ENCODE peak calls at places on chromosome 4, in four cellular contexts. One of them, this sample, is unnamed.

GRCh38 chr4:154332681-154333421 is 158.7 kb downstream of the DCHS2 start:
- DNase-seq in aorta: no peak
- DNase-seq in AG08395: no peak
- DNase-seq in CD8-positive, alpha-beta T cell: peak
- DNase-seq in this sample: peak

GRCh38 chr4:40621592-40622512 is 7.8 kb downstream of the RBM47 start:
- DNase-seq in CD8-positive, alpha-beta T cell: no peak
- DNase-seq in aorta: peak
- DNase-seq in AG08395: peak
- DNase-seq in this sample: peak

GRCh38 chr4:26320159-26320452 is 708 bp upstream of the RBPJ start:
- DNase-seq in AG08395: no peak
- DNase-seq in CD8-positive, alpha-beta T cell: peak
- DNase-seq in aorta: no peak
- DNase-seq in this sample: no peak

GRCh38 chr4:70637239-70637920 is 8.8 kb downstream of the ENAM start:
- DNase-seq in CD8-positive, alpha-beta T cell: no peak
- DNase-seq in aorta: no peak
- DNase-seq in AG08395: no peak
- DNase-seq in this sample: no peak

GRCh38 chr4:57550143-57550542 is 440.0 kb upstream of the IGFBP7 start:
- DNase-seq in AG08395: no peak
- DNase-seq in aorta: no peak
- DNase-seq in CD8-positive, alpha-beta T cell: no peak
- DNase-seq in this sample: no peak

GRCh38 chr4:70842761-70843435 is 3.2 kb upstream of the GRSF1 start:
- DNase-seq in aorta: no peak
- DNase-seq in AG08395: no peak
- DNase-seq in CD8-positive, alpha-beta T cell: no peak
- DNase-seq in this sample: no peak

GRCh38 chr4:112109455-112110425 is 35.5 kb upstream of the FAM241A start:
- DNase-seq in CD8-positive, alpha-beta T cell: no peak
- DNase-seq in AG08395: no peak
- DNase-seq in aorta: no peak
- DNase-seq in this sample: peak

GRCh38 chr4:170651786-170652185 is 562.0 kb upstream of the AADAT start:
- DNase-seq in AG08395: no peak
- DNase-seq in aorta: no peak
- DNase-seq in CD8-positive, alpha-beta T cell: no peak
- DNase-seq in this sample: no peak

GRCh38 chr4:148935179-148935578 is 493.0 kb upstream of the NR3C2 start:
- DNase-seq in aorta: no peak
- DNase-seq in AG08395: no peak
- DNase-seq in CD8-positive, alpha-beta T cell: no peak
- DNase-seq in this sample: no peak

GRCh38 chr4:124423160-124423559 is 289.4 kb downstream of the ANKRD50 start:
- DNase-seq in CD8-positive, alpha-beta T cell: no peak
- DNase-seq in AG08395: no peak
- DNase-seq in aorta: no peak
- DNase-seq in this sample: peak